ENCODE peak calls at places on chromosomes 13 and 19, in six cellular contexts. X, N, F, P, Y and R are unnamed samples.

GRCh38 chr19:35963514-35963913 is 27.3 kb downstream of the LRFN3 start:
- DNase-seq in N (peak; percentile 32), P (no peak), F (peak; percentile 91), Y (peak; percentile 39), X (no peak), R (peak; percentile 86)

GRCh38 chr13:40191186-40191980 is 475.1 kb downstream of the FOXO1 start:
- DNase-seq in X (no peak), F (no peak), Y (no peak), P (no peak), N (no peak), R (peak; percentile 31)

GRCh38 chr19:6744381-6745288 is 5.2 kb downstream of the TRIP10 start:
- DNase-seq in N (peak; percentile 75), Y (no peak), X (no peak), F (peak; percentile 34), P (no peak), R (peak; percentile 79)

GRCh38 chr13:92463134-92463533 is 763.5 kb upstream of the GPC6 start:
- DNase-seq in F (no peak), N (no peak), Y (no peak), X (no peak), P (no peak), R (no peak)

GRCh38 chr13:43573361-43573740 is 213.4 kb downstream of the ENOX1 start:
- DNase-seq in Y (no peak), F (no peak), P (no peak), X (no peak), N (no peak), R (no peak)

GRCh38 chr13:42354246-42355117 is 82.5 kb downstream of the AKAP11 start:
- DNase-seq in X (no peak), P (peak; percentile 12), Y (no peak), F (peak; percentile 52), N (no peak), R (peak; percentile 15)

GRCh38 chr19:42023943-42024260 is 29.9 kb upstream of the ATP1A3 start:
- DNase-seq in N (no peak), Y (no peak), P (no peak), X (no peak), F (no peak), R (no peak)

GRCh38 chr13:28532226-28533048 is 37.5 kb upstream of the FLT1 start:
- DNase-seq in X (no peak), Y (no peak), P (no peak), F (peak; percentile 70), N (no peak), R (peak; percentile 35)

GRCh38 chr13:33316890-33317289 is 31.3 kb upstream of the STARD13 start:
- DNase-seq in P (no peak), F (no peak), X (no peak), N (no peak), Y (no peak), R (no peak)

GRCh38 chr19:18839465-18840287 is 7.9 kb downstream of the UPF1 start:
- DNase-seq in N (no peak), X (no peak), F (no peak), P (no peak), Y (no peak), R (peak; percentile 44)

GRCh38 chr13:110888390-110888789 is 26.5 kb downstream of the ANKRD10 start:
- DNase-seq in X (no peak), P (no peak), Y (no peak), F (no peak), N (no peak), R (no peak)

GRCh38 chr19:47716270-47716937 is 3.2 kb downstream of the EHD2 start:
- DNase-seq in X (no peak), N (no peak), F (no peak), P (no peak), Y (no peak), R (no peak)

GRCh38 chr19:12034610-12035009 is 869 bp downstream of the ZNF433 start:
- DNase-seq in F (peak; percentile 22), Y (no peak), X (no peak), N (no peak), P (no peak), R (peak; percentile 9)

GRCh38 chr19:44908074-44908835 is 2.7 kb downstream of the APOE start:
- DNase-seq in N (no peak), X (no peak), F (no peak), Y (no peak), P (no peak), R (no peak)

GRCh38 chr19:41299755-41300089 is 10.2 kb upstream of the CCDC97 start:
- DNase-seq in X (peak; percentile 58), F (no peak), P (no peak), Y (no peak), N (no peak), R (peak; percentile 64)

GRCh38 chr19:31418055-31418454 is 68.8 kb upstream of the TSHZ3 start:
- DNase-seq in F (no peak), N (no peak), Y (no peak), P (no peak), X (no peak), R (peak; percentile 37)

GRCh38 chr19:50173144-50173543 is 10.1 kb upstream of the IZUMO2 start:
- DNase-seq in P (no peak), N (no peak), Y (no peak), X (no peak), F (no peak), R (peak; percentile 73)

GRCh38 chr19:33841685-33842084 is 45.0 kb downstream of the KCTD15 start:
- DNase-seq in N (no peak), P (no peak), Y (no peak), X (no peak), F (no peak), R (no peak)

GRCh38 chr13:31968473-31968872 is 63.1 kb upstream of the FRY start:
- DNase-seq in P (no peak), X (no peak), F (no peak), N (peak; percentile 39), Y (no peak), R (peak; percentile 20)